ENCODE peak calls at places on chromosome 18, in ten cellular contexts. D, A, F, B, V, E, Q, Z, X and R are unnamed samples.
A peak's percentile ranks its signal among the peaks of the same experiment; 100 is the strongest.

GRCh38 chr18:77948571-77948970 is 698.9 kb downstream of the GALR1 start:
- DNase-seq in F (no peak), X (no peak), E (no peak), Q (no peak), Z (no peak), A (no peak), D (no peak), B (no peak), V (no peak), R (no peak)

GRCh38 chr18:48792611-48793368 is 158.0 kb downstream of the SMAD7 start:
- DNase-seq in Q (no peak), A (no peak), X (no peak), B (peak; percentile 8), V (peak; percentile 21), F (no peak), E (no peak), Z (no peak), D (no peak), R (no peak)

GRCh38 chr18:24659837-24660720 is 199.6 kb downstream of the HRH4 start:
- DNase-seq in Q (no peak), A (no peak), B (peak; percentile 17), X (peak; percentile 16), V (peak; percentile 80), Z (no peak), F (peak; percentile 9), E (no peak), D (peak; percentile 18), R (no peak)

GRCh38 chr18:42178381-42179080 is 223.5 kb downstream of the PIK3C3 start:
- DNase-seq in Z (no peak), D (no peak), V (no peak), A (no peak), X (no peak), E (no peak), B (no peak), Q (no peak), F (no peak), R (no peak)

GRCh38 chr18:58756596-58757240 is 85.5 kb downstream of the MALT1 start:
- DNase-seq in F (no peak), A (no peak), V (peak; percentile 45), E (no peak), X (no peak), D (no peak), B (no peak), Z (no peak), Q (no peak), R (no peak)

GRCh38 chr18:42038936-42039335 is 83.9 kb downstream of the PIK3C3 start:
- DNase-seq in A (no peak), B (no peak), Q (no peak), F (no peak), X (no peak), V (no peak), E (no peak), Z (no peak), D (peak; percentile 96), R (no peak)

GRCh38 chr18:76974345-76974744 is 152.0 kb downstream of the ZNF236 start:
- DNase-seq in E (no peak), D (no peak), Z (no peak), A (no peak), V (no peak), F (no peak), Q (no peak), X (no peak), B (no peak), R (no peak)

GRCh38 chr18:68484241-68484640 is 230.7 kb downstream of the TMX3 start:
- DNase-seq in Q (no peak), E (no peak), F (no peak), A (no peak), V (no peak), D (peak; percentile 55), B (no peak), Z (no peak), X (no peak), R (no peak)

GRCh38 chr18:5415665-5416064 is 120.1 kb upstream of the ZBTB14 start:
- DNase-seq in V (no peak), Z (no peak), E (no peak), F (no peak), A (no peak), B (no peak), D (no peak), Q (no peak), X (no peak), R (no peak)
- TF ChIP-seq POLR2A in V (no peak), Z (no peak), E (no peak), F (no peak), A (no peak), B (no peak), D (no peak), Q (no peak), X (no peak), R (no peak)

DNA sequence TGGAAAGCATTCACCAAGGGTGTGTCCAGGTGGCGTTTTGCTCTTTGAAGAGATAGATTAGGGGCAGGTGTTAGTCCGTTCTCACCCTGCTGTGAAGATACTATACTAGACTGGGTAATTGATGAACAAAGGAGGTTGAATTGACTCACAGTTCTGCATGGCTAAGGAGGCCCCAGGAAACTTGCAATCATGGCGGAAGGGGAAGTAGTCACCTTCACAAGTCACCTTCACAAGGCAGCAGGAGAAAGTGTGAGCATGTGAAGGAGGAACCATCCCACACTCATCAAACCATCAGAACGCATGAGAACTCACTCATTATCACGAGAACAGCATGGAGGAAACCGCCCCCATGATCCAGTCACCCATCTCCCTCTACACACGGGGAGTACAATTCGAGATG is 135.7 kb upstream of the NFATC1 start:
- DNase-seq in D (no peak), F (no peak), A (no peak), E (no peak), V (no peak), X (no peak), Z (no peak), B (no peak), Q (no peak), R (no peak)
- TF ChIP-seq POLR2A in D (no peak), F (no peak), A (no peak), E (no peak), V (no peak), X (no peak), Z (no peak), B (no peak), Q (no peak), R (no peak)

GRCh38 chr18:54806526-54806925 is 21.8 kb upstream of the RAB27B start:
- DNase-seq in V (no peak), Q (peak; percentile 32), B (no peak), Z (no peak), E (no peak), F (no peak), D (peak; percentile 24), A (no peak), X (no peak), R (no peak)
- TF ChIP-seq POLR2A in V (no peak), Q (no peak), B (no peak), Z (no peak), E (no peak), F (no peak), D (no peak), A (no peak), X (no peak), R (no peak)

GRCh38 chr18:80147418-80148315 is 38.6 kb downstream of the ADNP2 start:
- DNase-seq in D (peak; percentile 72), E (peak; percentile 84), A (no peak), B (peak; percentile 91), V (peak; percentile 91), Z (no peak), F (peak; percentile 81), Q (peak; percentile 65), X (peak; percentile 97), R (peak; percentile 87)
- TF ChIP-seq POLR2A in D (no peak), E (no peak), A (no peak), B (peak; percentile 42), V (no peak), Z (no peak), F (no peak), Q (no peak), X (no peak), R (peak; percentile 85)

DNA sequence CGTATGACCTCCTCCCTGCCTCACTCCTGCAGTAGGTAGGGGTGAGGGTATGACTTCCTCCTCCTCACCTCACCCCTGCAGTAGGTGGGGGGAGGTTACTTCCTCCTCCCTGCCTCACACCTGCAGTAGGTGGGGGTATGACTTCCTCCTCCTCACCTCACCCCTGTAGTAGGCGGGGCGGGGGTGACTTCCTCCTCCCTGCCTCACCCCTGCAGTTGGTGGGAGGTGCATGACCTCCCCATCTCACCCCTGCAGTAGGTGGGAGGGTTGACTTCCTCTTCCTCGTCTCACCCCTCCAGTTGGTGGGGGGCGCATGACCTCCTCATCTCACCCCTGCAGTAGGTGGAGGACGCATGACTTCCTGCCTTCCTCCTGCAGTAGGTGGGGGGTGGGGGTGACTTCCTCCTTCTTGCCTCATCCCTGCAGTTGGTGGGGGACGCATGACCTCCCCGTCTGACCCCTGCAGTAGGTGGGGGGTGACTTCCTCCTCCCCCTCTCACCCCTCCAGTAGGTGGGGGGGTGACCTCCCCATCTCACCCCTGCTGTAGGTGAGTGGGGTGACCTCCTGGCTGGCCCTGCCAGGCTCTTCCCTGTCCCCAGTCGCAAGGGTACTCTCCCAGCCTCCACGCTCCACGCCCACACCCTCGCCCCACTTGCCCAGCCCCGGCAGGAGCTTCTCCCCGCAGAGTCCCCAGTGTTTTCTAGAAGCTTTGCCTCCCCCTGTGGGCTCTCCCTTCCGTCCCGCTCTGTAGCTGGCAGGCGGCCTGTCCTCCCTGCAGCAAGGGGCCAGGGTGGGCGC is 39.3 kb downstream of the TSHZ1 start:
- DNase-seq in A (no peak), D (no peak), B (no peak), F (peak; percentile 30), E (no peak), Q (peak; percentile 56), X (no peak), V (no peak), Z (no peak), R (no peak)
- TF ChIP-seq POLR2A in A (no peak), D (no peak), B (no peak), F (no peak), E (no peak), Q (no peak), X (no peak), V (no peak), Z (no peak), R (no peak)

GRCh38 chr18:10526211-10526949 is 553 bp downstream of the NAPG start:
- DNase-seq in B (peak; percentile 69), D (peak; percentile 39), E (peak; percentile 71), Z (no peak), F (peak; percentile 69), Q (peak; percentile 72), A (peak; percentile 81), V (peak; percentile 94), X (peak; percentile 60), R (peak; percentile 66)
- TF ChIP-seq POLR2A in B (no peak), D (peak; percentile 17), E (no peak), Z (no peak), F (no peak), Q (no peak), A (no peak), V (no peak), X (no peak), R (no peak)